ENCODE peak calls at places on chromosomes 6 and 20, in four cellular contexts. One of them, this sample, is unnamed.

GRCh38 chr20:41865938-41866337 is 247.8 kb upstream of the CHD6 start:
- DNase-seq in tibial artery: no peak
- DNase-seq in brain microvascular endothelial cell: no peak
- DNase-seq in WTC11: no peak
- DNase-seq in this sample: no peak

GRCh38 chr6:113805167-113805835 is 51.8 kb upstream of the MARCKS start:
- DNase-seq in tibial artery: no peak
- DNase-seq in brain microvascular endothelial cell: no peak
- DNase-seq in WTC11: no peak
- DNase-seq in this sample: no peak

GRCh38 chr20:38825901-38826625 is 20.6 kb downstream of the PPP1R16B start:
- DNase-seq in brain microvascular endothelial cell: peak
- DNase-seq in WTC11: no peak
- DNase-seq in tibial artery: no peak
- DNase-seq in this sample: peak

GRCh38 chr20:791056-791455 is 22.8 kb upstream of the SLC52A3 start:
- DNase-seq in brain microvascular endothelial cell: no peak
- DNase-seq in tibial artery: no peak
- DNase-seq in WTC11: no peak
- DNase-seq in this sample: no peak

GRCh38 chr6:81561071-81561564 is 191.4 kb downstream of the TENT5A start:
- DNase-seq in tibial artery: no peak
- DNase-seq in brain microvascular endothelial cell: peak
- DNase-seq in WTC11: no peak
- DNase-seq in this sample: no peak

GRCh38 chr20:47057661-47058060 is 163.0 kb downstream of the EYA2 start:
- DNase-seq in brain microvascular endothelial cell: no peak
- DNase-seq in tibial artery: no peak
- DNase-seq in WTC11: no peak
- DNase-seq in this sample: no peak

GRCh38 chr6:104566411-104566810 is 293.3 kb downstream of the HACE1 start:
- DNase-seq in tibial artery: no peak
- DNase-seq in WTC11: no peak
- DNase-seq in brain microvascular endothelial cell: peak
- DNase-seq in this sample: no peak

GRCh38 chr6:135853986-135854385 is 2.5 kb downstream of the PDE7B start:
- DNase-seq in tibial artery: no peak
- DNase-seq in WTC11: no peak
- DNase-seq in brain microvascular endothelial cell: no peak
- DNase-seq in this sample: no peak

GRCh38 chr20:37464611-37465010 is 56.4 kb upstream of the NNAT start:
- DNase-seq in WTC11: no peak
- DNase-seq in tibial artery: no peak
- DNase-seq in brain microvascular endothelial cell: no peak
- DNase-seq in this sample: no peak

GRCh38 chr20:17992224-17992637 is 23.4 kb downstream of the MGME1 start:
- DNase-seq in brain microvascular endothelial cell: peak
- DNase-seq in tibial artery: no peak
- DNase-seq in WTC11: no peak
- DNase-seq in this sample: no peak

GRCh38 chr6:82362868-82363267 is 749 bp upstream of the TPBG start:
- DNase-seq in WTC11: no peak
- DNase-seq in brain microvascular endothelial cell: peak
- DNase-seq in tibial artery: no peak
- DNase-seq in this sample: peak

GRCh38 chr6:33856655-33857054 is 52.9 kb upstream of the MLN start:
- DNase-seq in tibial artery: no peak
- DNase-seq in WTC11: no peak
- DNase-seq in brain microvascular endothelial cell: no peak
- DNase-seq in this sample: no peak

GRCh38 chr6:157498817-157499216 is 117.8 kb downstream of the ZDHHC14 start:
- DNase-seq in brain microvascular endothelial cell: no peak
- DNase-seq in WTC11: no peak
- DNase-seq in tibial artery: no peak
- DNase-seq in this sample: no peak

GRCh38 chr6:30945281-30945680 is 4.5 kb downstream of the MUCL3 start:
- DNase-seq in brain microvascular endothelial cell: no peak
- DNase-seq in tibial artery: no peak
- DNase-seq in WTC11: no peak
- DNase-seq in this sample: no peak

GRCh38 chr6:7074870-7075269 is 32.9 kb upstream of the RREB1 start:
- DNase-seq in tibial artery: no peak
- DNase-seq in WTC11: no peak
- DNase-seq in brain microvascular endothelial cell: no peak
- DNase-seq in this sample: no peak

GRCh38 chr6:33926451-33926850 is 122.6 kb upstream of the MLN start:
- DNase-seq in WTC11: peak
- DNase-seq in brain microvascular endothelial cell: no peak
- DNase-seq in tibial artery: no peak
- DNase-seq in this sample: no peak

GRCh38 chr6:136989591-136990578 is 54.9 kb downstream of the IL20RA start:
- DNase-seq in WTC11: peak
- DNase-seq in tibial artery: no peak
- DNase-seq in brain microvascular endothelial cell: no peak
- DNase-seq in this sample: no peak

GRCh38 chr6:37636801-37637561 is 60.7 kb downstream of the MDGA1 start:
- DNase-seq in brain microvascular endothelial cell: no peak
- DNase-seq in WTC11: no peak
- DNase-seq in tibial artery: no peak
- DNase-seq in this sample: no peak

DNA sequence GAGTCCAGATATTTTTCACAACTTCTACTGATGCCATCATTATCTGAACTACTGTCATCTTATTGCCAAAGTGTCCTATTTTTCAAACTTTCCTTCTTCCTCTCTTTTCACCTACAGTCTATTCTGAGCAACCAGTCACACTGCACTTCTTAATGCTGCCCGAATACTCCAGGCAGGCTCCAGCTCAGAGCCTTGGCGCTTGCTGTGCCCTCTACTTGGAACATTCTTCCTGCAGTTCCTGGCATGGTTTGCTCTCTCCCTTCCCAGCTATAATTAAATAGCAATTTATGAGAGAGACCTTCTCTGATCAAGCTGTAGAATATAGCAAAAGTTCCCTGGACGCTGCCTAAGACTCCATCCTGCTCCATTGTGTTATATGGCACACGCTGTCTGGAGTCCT is 831.6 kb downstream of the QKI start:
- DNase-seq in brain microvascular endothelial cell: no peak
- DNase-seq in WTC11: no peak
- DNase-seq in tibial artery: no peak
- DNase-seq in this sample: no peak
- TF ChIP-seq CTCF in brain microvascular endothelial cell: no peak
- TF ChIP-seq CTCF in WTC11: no peak
- TF ChIP-seq CTCF in tibial artery: no peak
- TF ChIP-seq CTCF in this sample: no peak

DNA sequence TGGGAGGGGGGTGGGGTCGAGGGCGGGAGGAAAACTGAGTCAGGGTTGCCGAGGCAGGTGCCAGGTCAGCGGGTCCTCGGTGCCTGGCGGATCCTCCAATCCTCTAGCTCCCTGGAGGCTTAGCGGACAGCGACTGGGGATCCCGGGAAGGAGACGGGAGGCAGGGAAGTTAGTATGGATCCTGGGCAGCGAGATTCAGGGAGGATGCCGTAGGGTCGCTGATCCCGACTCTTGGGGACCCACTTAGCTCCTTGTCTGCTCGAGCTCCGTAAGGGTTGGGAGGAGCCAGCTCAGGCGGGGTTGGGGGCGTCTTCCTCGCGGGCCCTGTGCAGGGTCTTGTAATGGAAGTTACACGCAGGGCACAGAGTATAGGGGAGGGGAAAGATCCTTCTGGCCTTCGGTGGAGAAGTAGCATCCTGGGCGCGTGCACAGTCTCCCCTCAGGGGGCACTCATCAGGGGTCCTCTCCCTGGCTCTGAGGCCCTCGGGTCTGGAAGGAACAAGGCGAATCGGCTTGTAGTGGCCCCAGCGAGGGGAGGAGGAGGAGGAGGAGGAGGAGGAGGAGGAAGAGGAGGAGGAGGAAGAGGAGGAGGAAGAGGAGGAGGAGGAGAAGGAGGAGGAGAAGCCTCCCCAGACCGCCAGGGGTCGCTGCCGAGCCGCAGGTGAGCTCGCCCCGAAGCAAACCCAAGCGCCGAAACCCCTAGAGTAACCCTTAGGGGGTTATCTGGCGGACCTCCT is 6.4 kb upstream of the SLC12A5 start:
- DNase-seq in brain microvascular endothelial cell: no peak
- DNase-seq in tibial artery: no peak
- DNase-seq in WTC11: peak
- DNase-seq in this sample: peak
- TF ChIP-seq CTCF in brain microvascular endothelial cell: peak
- TF ChIP-seq CTCF in tibial artery: peak
- TF ChIP-seq CTCF in WTC11: peak
- TF ChIP-seq CTCF in this sample: peak

DNA sequence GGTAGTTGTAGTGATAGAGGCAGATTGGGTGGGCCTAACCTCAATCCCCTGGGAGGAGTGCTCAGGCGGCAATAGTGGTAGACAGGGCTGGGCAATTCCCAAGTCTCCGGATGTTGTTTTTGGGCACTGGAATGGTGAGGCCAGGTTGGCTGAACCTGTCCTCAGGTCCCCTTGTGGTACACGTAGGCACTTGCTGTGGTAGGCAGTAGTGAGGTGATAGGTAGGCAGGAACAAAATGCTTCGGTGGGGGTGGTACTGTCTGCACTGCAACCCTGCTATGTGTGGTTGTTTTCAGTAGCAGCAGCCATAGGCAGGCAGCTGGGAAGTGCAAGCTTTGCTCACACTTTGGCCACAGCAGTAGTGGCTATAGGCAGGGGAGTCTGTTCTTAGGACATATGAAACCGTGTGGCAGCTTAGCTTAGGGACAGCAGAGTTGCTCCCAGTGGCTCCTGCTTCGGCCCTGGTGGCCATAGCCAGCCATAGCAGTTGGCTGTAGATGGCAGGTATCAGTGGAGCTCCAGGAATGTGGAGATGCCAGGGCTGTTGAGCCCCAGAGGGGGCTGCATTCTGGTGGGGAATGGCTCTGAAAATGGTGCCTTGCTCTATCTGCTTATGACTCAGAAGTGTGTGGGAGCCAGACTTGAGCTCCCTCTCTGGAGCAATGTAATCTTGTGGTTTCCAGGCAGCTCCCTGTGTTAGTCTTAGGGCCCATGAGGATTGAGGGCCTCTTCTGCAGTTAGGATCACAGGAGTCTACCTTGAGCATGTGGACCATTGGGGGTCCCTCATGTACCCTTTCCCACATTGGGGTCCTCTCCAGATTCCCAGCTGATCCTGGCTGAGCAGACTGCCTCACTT is 241.8 kb upstream of the BMP2 start:
- DNase-seq in brain microvascular endothelial cell: peak
- DNase-seq in WTC11: peak
- DNase-seq in tibial artery: no peak
- DNase-seq in this sample: no peak
- TF ChIP-seq CTCF in brain microvascular endothelial cell: peak
- TF ChIP-seq CTCF in WTC11: peak
- TF ChIP-seq CTCF in tibial artery: no peak
- TF ChIP-seq CTCF in this sample: no peak

DNA sequence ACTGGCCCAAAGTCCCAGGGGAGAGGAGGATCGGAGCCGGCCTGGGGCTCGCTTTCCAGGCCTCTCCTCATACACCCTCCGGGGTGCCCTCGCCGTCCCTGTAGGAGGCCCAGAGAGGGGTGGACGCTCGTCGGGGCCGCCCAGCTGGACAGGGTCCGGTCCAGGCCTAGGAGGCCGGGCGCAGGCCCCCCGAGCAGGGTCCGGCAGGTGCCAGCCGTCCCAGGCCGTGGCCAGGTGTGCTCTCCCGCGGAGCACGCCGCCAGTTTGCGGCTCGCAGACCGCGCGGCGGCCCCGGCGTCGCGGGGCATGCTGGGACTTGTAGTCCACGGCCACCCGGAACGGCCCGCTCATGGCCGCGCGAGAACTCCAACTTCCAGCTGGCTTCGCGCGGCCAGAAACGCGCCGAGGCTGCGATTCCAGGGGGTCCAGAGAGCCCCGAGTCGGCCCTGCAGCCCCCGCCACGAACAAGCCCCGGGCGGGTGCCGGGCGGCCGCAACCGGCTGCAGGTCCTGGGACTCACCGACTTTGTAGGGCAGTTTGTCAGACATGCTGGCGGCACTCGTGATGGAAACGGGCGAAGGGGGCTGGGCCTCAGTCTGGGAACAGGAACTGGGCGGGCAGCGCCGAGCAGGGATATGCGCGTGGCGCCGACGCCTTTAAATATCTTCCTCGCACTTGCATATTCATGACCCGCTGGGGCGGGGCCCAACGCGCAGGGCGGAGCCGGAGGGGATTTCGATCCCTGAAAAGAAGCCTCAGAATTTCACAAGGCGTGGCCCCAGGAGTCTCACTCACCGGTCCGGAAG is at the start of gene AHCY:
- DNase-seq in brain microvascular endothelial cell: peak
- DNase-seq in WTC11: peak
- DNase-seq in tibial artery: peak
- DNase-seq in this sample: peak
- TF ChIP-seq CTCF in brain microvascular endothelial cell: no peak
- TF ChIP-seq CTCF in WTC11: no peak
- TF ChIP-seq CTCF in tibial artery: peak
- TF ChIP-seq CTCF in this sample: no peak

GRCh38 chr20:62782149-62782892 is 14.0 kb upstream of the MRGBP start:
- DNase-seq in tibial artery: no peak
- DNase-seq in WTC11: peak
- DNase-seq in brain microvascular endothelial cell: no peak
- DNase-seq in this sample: no peak

GRCh38 chr20:62779417-62779685 is 16.9 kb upstream of the MRGBP start:
- DNase-seq in WTC11: no peak
- DNase-seq in brain microvascular endothelial cell: no peak
- DNase-seq in tibial artery: no peak
- DNase-seq in this sample: no peak

GRCh38 chr20:62778601-62779416 is 17.5 kb upstream of the MRGBP start:
- DNase-seq in WTC11: peak
- DNase-seq in brain microvascular endothelial cell: no peak
- DNase-seq in tibial artery: no peak
- DNase-seq in this sample: no peak

GRCh38 chr20:62780204-62780603 is 16.1 kb upstream of the MRGBP start:
- DNase-seq in brain microvascular endothelial cell: no peak
- DNase-seq in WTC11: no peak
- DNase-seq in tibial artery: no peak
- DNase-seq in this sample: no peak

GRCh38 chr20:62780696-62781095 is 15.6 kb upstream of the MRGBP start:
- DNase-seq in tibial artery: no peak
- DNase-seq in brain microvascular endothelial cell: no peak
- DNase-seq in WTC11: no peak
- DNase-seq in this sample: no peak
- TF ChIP-seq CTCF in tibial artery: no peak
- TF ChIP-seq CTCF in brain microvascular endothelial cell: no peak
- TF ChIP-seq CTCF in WTC11: no peak
- TF ChIP-seq CTCF in this sample: no peak

GRCh38 chr6:28769626-28770402 is 154.0 kb downstream of the TRIM27 start:
- DNase-seq in tibial artery: no peak
- DNase-seq in brain microvascular endothelial cell: peak
- DNase-seq in WTC11: peak
- DNase-seq in this sample: peak
- TF ChIP-seq CTCF in tibial artery: no peak
- TF ChIP-seq CTCF in brain microvascular endothelial cell: peak
- TF ChIP-seq CTCF in WTC11: no peak
- TF ChIP-seq CTCF in this sample: peak

GRCh38 chr20:21796059-21796458 is 90.6 kb downstream of the PAX1 start:
- DNase-seq in WTC11: peak
- DNase-seq in tibial artery: no peak
- DNase-seq in brain microvascular endothelial cell: no peak
- DNase-seq in this sample: no peak
- TF ChIP-seq CTCF in WTC11: peak
- TF ChIP-seq CTCF in tibial artery: no peak
- TF ChIP-seq CTCF in brain microvascular endothelial cell: no peak
- TF ChIP-seq CTCF in this sample: no peak

GRCh38 chr6:118644007-118644406 is 7.4 kb downstream of the CEP85L start:
- DNase-seq in tibial artery: no peak
- DNase-seq in WTC11: no peak
- DNase-seq in brain microvascular endothelial cell: peak
- DNase-seq in this sample: peak
- TF ChIP-seq CTCF in tibial artery: no peak
- TF ChIP-seq CTCF in WTC11: no peak
- TF ChIP-seq CTCF in brain microvascular endothelial cell: no peak
- TF ChIP-seq CTCF in this sample: no peak